ENCODE peak calls at places on chromosomes 1 and 21, in eight cellular contexts. One of them, this sample, is unnamed.

GRCh38 chr1:1627842-1628655 is 3.9 kb upstream of the MMP23B start:
- DNase-seq in RWPE1: no peak
- DNase-seq in Peyer's patch: no peak
- DNase-seq in GM06990: peak; percentile 30
- DNase-seq in pancreas: no peak
- DNase-seq in NCI-H2029: no peak
- DNase-seq in neural crest cell: no peak
- DNase-seq in choroid plexus epithelial cell: no peak
- DNase-seq in this sample: no peak

GRCh38 chr1:54705153-54705552 is 10.5 kb upstream of the TTC4 start:
- DNase-seq in RWPE1: no peak
- DNase-seq in Peyer's patch: no peak
- DNase-seq in GM06990: no peak
- DNase-seq in pancreas: no peak
- DNase-seq in NCI-H2029: no peak
- DNase-seq in neural crest cell: no peak
- DNase-seq in choroid plexus epithelial cell: peak; percentile 14
- DNase-seq in this sample: no peak

GRCh38 chr1:157829210-157829609 is 9.3 kb upstream of the FCRL1 start:
- DNase-seq in RWPE1: no peak
- DNase-seq in Peyer's patch: no peak
- DNase-seq in GM06990: no peak
- DNase-seq in pancreas: no peak
- DNase-seq in NCI-H2029: no peak
- DNase-seq in neural crest cell: no peak
- DNase-seq in choroid plexus epithelial cell: no peak
- DNase-seq in this sample: no peak

GRCh38 chr21:31862078-31862477 is 10.7 kb upstream of the HUNK start:
- DNase-seq in RWPE1: no peak
- DNase-seq in Peyer's patch: no peak
- DNase-seq in GM06990: no peak
- DNase-seq in pancreas: no peak
- DNase-seq in NCI-H2029: peak; percentile 76
- DNase-seq in neural crest cell: no peak
- DNase-seq in choroid plexus epithelial cell: no peak
- DNase-seq in this sample: no peak

GRCh38 chr21:35508389-35508888 is 459.3 kb upstream of the RUNX1 start:
- DNase-seq in RWPE1: no peak
- DNase-seq in Peyer's patch: no peak
- DNase-seq in GM06990: no peak
- DNase-seq in pancreas: peak; percentile 19
- DNase-seq in NCI-H2029: no peak
- DNase-seq in neural crest cell: peak; percentile 23
- DNase-seq in choroid plexus epithelial cell: peak; percentile 94
- DNase-seq in this sample: no peak

GRCh38 chr1:185696419-185697150 is 37.6 kb upstream of the HMCN1 start:
- DNase-seq in RWPE1: no peak
- DNase-seq in Peyer's patch: no peak
- DNase-seq in GM06990: no peak
- DNase-seq in pancreas: no peak
- DNase-seq in NCI-H2029: peak; percentile 75
- DNase-seq in neural crest cell: no peak
- DNase-seq in choroid plexus epithelial cell: no peak
- DNase-seq in this sample: peak; percentile 93

GRCh38 chr21:16794944-16795343 is 717.9 kb upstream of the CXADR start:
- DNase-seq in RWPE1: no peak
- DNase-seq in Peyer's patch: no peak
- DNase-seq in GM06990: no peak
- DNase-seq in pancreas: no peak
- DNase-seq in NCI-H2029: no peak
- DNase-seq in neural crest cell: no peak
- DNase-seq in choroid plexus epithelial cell: peak; percentile 97
- DNase-seq in this sample: no peak

GRCh38 chr1:168386949-168387586 is 106.4 kb downstream of the TBX19 start:
- DNase-seq in RWPE1: peak; percentile 72
- DNase-seq in Peyer's patch: peak; percentile 31
- DNase-seq in GM06990: peak; percentile 64
- DNase-seq in pancreas: peak; percentile 61
- DNase-seq in NCI-H2029: peak; percentile 57
- DNase-seq in neural crest cell: no peak
- DNase-seq in choroid plexus epithelial cell: peak; percentile 5
- DNase-seq in this sample: no peak

GRCh38 chr1:236808005-236808404 is 12.9 kb downstream of the MTR start:
- DNase-seq in RWPE1: no peak
- DNase-seq in Peyer's patch: no peak
- DNase-seq in GM06990: no peak
- DNase-seq in pancreas: no peak
- DNase-seq in NCI-H2029: no peak
- DNase-seq in neural crest cell: no peak
- DNase-seq in choroid plexus epithelial cell: no peak
- DNase-seq in this sample: no peak

GRCh38 chr1:203444077-203444683 is 31.4 kb upstream of the PRELP start:
- DNase-seq in RWPE1: no peak
- DNase-seq in Peyer's patch: no peak
- DNase-seq in GM06990: no peak
- DNase-seq in pancreas: no peak
- DNase-seq in NCI-H2029: no peak
- DNase-seq in neural crest cell: no peak
- DNase-seq in choroid plexus epithelial cell: no peak
- DNase-seq in this sample: no peak

GRCh38 chr1:117824612-117825011 is 104.8 kb downstream of the GDAP2 start:
- DNase-seq in RWPE1: no peak
- DNase-seq in Peyer's patch: no peak
- DNase-seq in GM06990: no peak
- DNase-seq in pancreas: no peak
- DNase-seq in NCI-H2029: no peak
- DNase-seq in neural crest cell: no peak
- DNase-seq in choroid plexus epithelial cell: peak; percentile 28
- DNase-seq in this sample: no peak

This sample was measured in LNCaP clone FGC.